ENCODE peak calls at places on chromosomes 6 and 20, in five cellular contexts. One of them, this sample, is unnamed.
A peak's percentile ranks its signal among the peaks of the same experiment; 100 is the strongest.

GRCh38 chr20:51498765-51499540 is 43.6 kb downstream of the NFATC2 start:
- DNase-seq in HL-60: no peak
- DNase-seq in CD8-positive, alpha-beta memory T cell: no peak
- DNase-seq in activated T-helper 1 cell treated with anti-CD3 and anti-CD28 coated beads, Interleukin-2, amount 50 U/mL, for 16 hours: no peak
- DNase-seq in sigmoid colon: no peak
- DNase-seq in this sample: no peak

GRCh38 chr20:19964289-19965263 is 52.6 kb upstream of the NAA20 start:
- DNase-seq in HL-60: no peak
- DNase-seq in CD8-positive, alpha-beta memory T cell: no peak
- DNase-seq in activated T-helper 1 cell treated with anti-CD3 and anti-CD28 coated beads, Interleukin-2, amount 50 U/mL, for 16 hours: no peak
- DNase-seq in sigmoid colon: peak; percentile 94
- DNase-seq in this sample: no peak

GRCh38 chr6:35305117-35305516 is 7.5 kb downstream of the DEF6 start:
- DNase-seq in HL-60: no peak
- DNase-seq in CD8-positive, alpha-beta memory T cell: peak; percentile 18
- DNase-seq in activated T-helper 1 cell treated with anti-CD3 and anti-CD28 coated beads, Interleukin-2, amount 50 U/mL, for 16 hours: no peak
- DNase-seq in sigmoid colon: peak; percentile 19
- DNase-seq in this sample: no peak

GRCh38 chr20:49157146-49157545 is 31.0 kb downstream of the STAU1 start:
- DNase-seq in HL-60: no peak
- DNase-seq in CD8-positive, alpha-beta memory T cell: no peak
- DNase-seq in activated T-helper 1 cell treated with anti-CD3 and anti-CD28 coated beads, Interleukin-2, amount 50 U/mL, for 16 hours: no peak
- DNase-seq in sigmoid colon: no peak
- DNase-seq in this sample: no peak

GRCh38 chr6:34514593-34515472 is 41.3 kb downstream of the SPDEF start:
- DNase-seq in HL-60: no peak
- DNase-seq in CD8-positive, alpha-beta memory T cell: no peak
- DNase-seq in activated T-helper 1 cell treated with anti-CD3 and anti-CD28 coated beads, Interleukin-2, amount 50 U/mL, for 16 hours: no peak
- DNase-seq in sigmoid colon: peak; percentile 56
- DNase-seq in this sample: peak; percentile 92

GRCh38 chr20:50071039-50071888 is 41.7 kb downstream of the UBE2V1 start:
- DNase-seq in HL-60: peak; percentile 69
- DNase-seq in CD8-positive, alpha-beta memory T cell: peak; percentile 84
- DNase-seq in activated T-helper 1 cell treated with anti-CD3 and anti-CD28 coated beads, Interleukin-2, amount 50 U/mL, for 16 hours: peak; percentile 88
- DNase-seq in sigmoid colon: peak; percentile 93
- DNase-seq in this sample: peak; percentile 95

GRCh38 chr6:25295651-25296050 is 16.5 kb downstream of the CARMIL1 start:
- DNase-seq in HL-60: no peak
- DNase-seq in CD8-positive, alpha-beta memory T cell: no peak
- DNase-seq in activated T-helper 1 cell treated with anti-CD3 and anti-CD28 coated beads, Interleukin-2, amount 50 U/mL, for 16 hours: no peak
- DNase-seq in sigmoid colon: no peak
- DNase-seq in this sample: no peak

GRCh38 chr6:26183581-26184408 is 96.6 kb downstream of the HFE start:
- DNase-seq in HL-60: no peak
- DNase-seq in CD8-positive, alpha-beta memory T cell: peak; percentile 43
- DNase-seq in activated T-helper 1 cell treated with anti-CD3 and anti-CD28 coated beads, Interleukin-2, amount 50 U/mL, for 16 hours: peak; percentile 34
- DNase-seq in sigmoid colon: peak; percentile 88
- DNase-seq in this sample: peak; percentile 76

GRCh38 chr6:22133352-22133751 is 163.5 kb downstream of the PRL start:
- DNase-seq in HL-60: no peak
- DNase-seq in CD8-positive, alpha-beta memory T cell: no peak
- DNase-seq in activated T-helper 1 cell treated with anti-CD3 and anti-CD28 coated beads, Interleukin-2, amount 50 U/mL, for 16 hours: no peak
- DNase-seq in sigmoid colon: no peak
- DNase-seq in this sample: no peak

GRCh38 chr6:43216200-43216599 is 13.1 kb downstream of the DNPH1 start:
- DNase-seq in HL-60: no peak
- DNase-seq in CD8-positive, alpha-beta memory T cell: no peak
- DNase-seq in activated T-helper 1 cell treated with anti-CD3 and anti-CD28 coated beads, Interleukin-2, amount 50 U/mL, for 16 hours: no peak
- DNase-seq in sigmoid colon: no peak
- DNase-seq in this sample: no peak

GRCh38 chr6:31771992-31772358 is 5.2 kb downstream of the VWA7 start:
- DNase-seq in HL-60: no peak
- DNase-seq in CD8-positive, alpha-beta memory T cell: no peak
- DNase-seq in activated T-helper 1 cell treated with anti-CD3 and anti-CD28 coated beads, Interleukin-2, amount 50 U/mL, for 16 hours: no peak
- DNase-seq in sigmoid colon: no peak
- DNase-seq in this sample: no peak

This sample was measured in neural progenitor cell.